ENCODE peak calls at places on chromosomes 1 and 21, in eight cellular contexts. W, P, L, T, F, C, S and A are unnamed samples.

GRCh38 chr21:45093064-45093532 is 18.7 kb downstream of the ADARB1 start:
- DNase-seq in W (no peak), P (peak), L (no peak), T (no peak), F (no peak), C (no peak), S (peak), A (peak)

GRCh38 chr1:205317311-205317917 is 4.1 kb downstream of the NUAK2 start:
- DNase-seq in W (no peak), P (peak), L (peak), T (peak), F (peak), C (no peak), S (peak), A (peak)

GRCh38 chr1:200888349-200888838 is 6.3 kb upstream of the INAVA start:
- DNase-seq in W (peak), P (no peak), L (peak), T (no peak), F (no peak), C (no peak), S (no peak), A (no peak)

GRCh38 chr21:33815153-33815707 is 100.4 kb downstream of the ATP5PO start:
- DNase-seq in W (no peak), P (no peak), L (no peak), T (no peak), F (no peak), C (no peak), S (no peak), A (no peak)

GRCh38 chr21:45737485-45738166 is 94.1 kb downstream of the PCBP3 start:
- DNase-seq in W (no peak), P (no peak), L (no peak), T (no peak), F (no peak), C (no peak), S (no peak), A (no peak)

GRCh38 chr1:189619682-189620332 is 857.9 kb downstream of the BRINP3 start:
- DNase-seq in W (no peak), P (no peak), L (peak), T (no peak), F (peak), C (peak), S (no peak), A (no peak)

GRCh38 chr1:76477131-76477530 is 390.1 kb upstream of the ST6GALNAC5 start:
- DNase-seq in W (no peak), P (no peak), L (no peak), T (no peak), F (no peak), C (peak), S (no peak), A (no peak)

GRCh38 chr1:223750730-223751572 is 38.6 kb downstream of the CAPN2 start:
- DNase-seq in W (no peak), P (no peak), L (no peak), T (no peak), F (no peak), C (no peak), S (no peak), A (no peak)

GRCh38 chr1:62325696-62326095 is 6.5 kb upstream of the KANK4 start:
- DNase-seq in W (no peak), P (no peak), L (no peak), T (no peak), F (no peak), C (peak), S (no peak), A (no peak)

GRCh38 chr1:215891673-215892072 is 324.6 kb downstream of the KCTD3 start:
- DNase-seq in W (no peak), P (no peak), L (no peak), T (no peak), F (no peak), C (peak), S (no peak), A (no peak)

GRCh38 chr21:33403786-33404571 is 766 bp downstream of the IFNGR2 start:
- DNase-seq in W (peak), P (peak), L (peak), T (peak), F (peak), C (peak), S (peak), A (peak)

GRCh38 chr1:213622365-213623087 is 365.2 kb upstream of the PROX1 start:
- DNase-seq in W (peak), P (no peak), L (no peak), T (no peak), F (no peak), C (peak), S (no peak), A (no peak)

GRCh38 chr1:29237906-29238600 is 1.7 kb downstream of the PTPRU start:
- DNase-seq in W (no peak), P (peak), L (peak), T (peak), F (peak), C (peak), S (peak), A (peak)

GRCh38 chr1:117707371-117707770 is 101.5 kb downstream of the TENT5C start:
- DNase-seq in W (no peak), P (no peak), L (no peak), T (no peak), F (no peak), C (no peak), S (no peak), A (no peak)